ENCODE peak calls at places on chromosomes 5 and 9, in four cellular contexts. R is K562, C is GM12878, U is IMR-90. H is an unnamed sample.

GRCh38 chr9:113682297-113682771 is 193.8 kb upstream of the ZNF618 start:
- DNase-seq in R (peak; percentile 60), C (no peak), U (peak; percentile 90), H (peak; percentile 85)

GRCh38 chr9:134378901-134379338 is 52.7 kb downstream of the RXRA start:
- DNase-seq in R (peak; percentile 26), C (no peak), U (peak; percentile 44), H (no peak)

GRCh38 chr9:93132946-93133640 is 958 bp downstream of the NINJ1 start:
- DNase-seq in R (no peak), C (no peak), U (no peak), H (peak; percentile 57)

GRCh38 chr5:68384936-68385594 is 169.5 kb downstream of the PIK3R1 start:
- DNase-seq in R (no peak), C (no peak), U (no peak), H (peak; percentile 8)

GRCh38 chr9:119938871-119939270 is 569.6 kb upstream of the BRINP1 start:
- DNase-seq in R (no peak), C (no peak), U (no peak), H (no peak)

GRCh38 chr5:154467655-154468354 is 10.2 kb downstream of the HAND1 start:
- DNase-seq in R (peak; percentile 88), C (peak; percentile 42), U (peak; percentile 53), H (peak; percentile 56)

GRCh38 chr5:39420482-39421145 is 4.2 kb downstream of the DAB2 start:
- DNase-seq in R (no peak), C (no peak), U (peak; percentile 71), H (peak; percentile 62)

GRCh38 chr9:113467183-113467582 is 3.7 kb downstream of the RGS3 start:
- DNase-seq in R (no peak), C (no peak), U (no peak), H (no peak)

GRCh38 chr5:143557061-143557818 is 153.8 kb upstream of the NR3C1 start:
- DNase-seq in R (no peak), C (peak; percentile 11), U (peak; percentile 94), H (no peak)

GRCh38 chr5:170623576-170624181 is 119.9 kb downstream of the KCNIP1 start:
- DNase-seq in R (peak; percentile 55), C (no peak), U (peak; percentile 52), H (peak; percentile 61)

GRCh38 chr9:36470891-36471290 is 70.8 kb upstream of the RNF38 start:
- DNase-seq in R (no peak), C (peak; percentile 67), U (peak; percentile 71), H (peak; percentile 65)

GRCh38 chr5:168301593-168302388 is 10.3 kb downstream of the WWC1 start:
- DNase-seq in R (no peak), C (no peak), U (no peak), H (no peak)

GRCh38 chr5:168303398-168304020 is 12.1 kb downstream of the WWC1 start:
- DNase-seq in R (no peak), C (no peak), U (no peak), H (no peak)

GRCh38 chr5:168304349-168304748 is 12.9 kb downstream of the WWC1 start:
- DNase-seq in R (no peak), C (no peak), U (no peak), H (no peak)

GRCh38 chr5:168300377-168301182 is 9.1 kb downstream of the WWC1 start:
- DNase-seq in R (no peak), C (no peak), U (no peak), H (no peak)

GRCh38 chr5:168302785-168303184 is 11.3 kb downstream of the WWC1 start:
- DNase-seq in R (no peak), C (no peak), U (peak; percentile 81), H (no peak)
- TF ChIP-seq FOS in R (no peak), C (no peak), U (no peak), H (no peak)

DNA sequence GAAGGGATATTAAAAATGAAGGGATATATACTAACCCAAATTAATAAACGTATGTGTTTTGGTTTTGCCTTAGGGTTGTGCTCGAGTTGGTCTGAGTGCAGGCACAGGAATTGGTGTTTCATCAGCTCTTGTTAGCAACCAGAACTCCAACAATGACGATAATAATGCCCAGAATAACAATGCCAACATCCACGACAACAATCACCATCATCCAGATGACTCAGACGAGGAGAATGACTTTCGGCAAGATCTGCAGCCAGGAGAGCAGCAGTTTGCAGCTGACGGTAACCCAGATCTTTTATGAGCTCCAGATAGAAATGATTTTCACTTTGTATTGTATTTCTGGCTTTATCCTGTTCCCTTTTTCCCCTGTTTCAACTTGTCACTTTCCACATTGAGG is 33.2 kb downstream of the FBXO38 start:
- DNase-seq in R (no peak), C (no peak), U (no peak), H (peak; percentile 97)
- H3K4me2 ChIP-seq in R (no peak overlapping the region), C (no peak overlapping the region), U (no peak overlapping the region), H (peak overlapping the region; percentile 67)

DNA sequence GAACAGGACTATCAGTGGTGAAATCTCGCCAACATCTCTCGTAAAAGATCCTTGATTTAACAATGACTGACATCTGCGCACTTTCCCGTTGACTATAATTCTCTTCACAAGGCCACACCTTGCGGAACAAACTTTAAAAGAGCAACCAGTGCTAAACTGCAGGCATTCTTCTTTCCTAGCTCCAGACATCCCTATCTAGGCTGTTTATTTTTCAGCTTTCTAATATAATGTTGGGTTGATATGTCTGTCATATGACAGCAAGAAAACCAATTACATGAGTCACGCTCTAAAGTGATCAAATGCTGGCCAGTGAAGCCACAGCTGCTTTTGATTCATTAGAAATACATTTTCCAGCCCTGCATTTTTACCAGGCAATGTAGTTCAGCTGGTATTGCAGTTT is 162.5 kb downstream of the ELAVL2 start:
- DNase-seq in R (no peak), C (no peak), U (no peak), H (no peak)
- TF ChIP-seq FOS in R (no peak), C (no peak), U (no peak), H (no peak)

DNA sequence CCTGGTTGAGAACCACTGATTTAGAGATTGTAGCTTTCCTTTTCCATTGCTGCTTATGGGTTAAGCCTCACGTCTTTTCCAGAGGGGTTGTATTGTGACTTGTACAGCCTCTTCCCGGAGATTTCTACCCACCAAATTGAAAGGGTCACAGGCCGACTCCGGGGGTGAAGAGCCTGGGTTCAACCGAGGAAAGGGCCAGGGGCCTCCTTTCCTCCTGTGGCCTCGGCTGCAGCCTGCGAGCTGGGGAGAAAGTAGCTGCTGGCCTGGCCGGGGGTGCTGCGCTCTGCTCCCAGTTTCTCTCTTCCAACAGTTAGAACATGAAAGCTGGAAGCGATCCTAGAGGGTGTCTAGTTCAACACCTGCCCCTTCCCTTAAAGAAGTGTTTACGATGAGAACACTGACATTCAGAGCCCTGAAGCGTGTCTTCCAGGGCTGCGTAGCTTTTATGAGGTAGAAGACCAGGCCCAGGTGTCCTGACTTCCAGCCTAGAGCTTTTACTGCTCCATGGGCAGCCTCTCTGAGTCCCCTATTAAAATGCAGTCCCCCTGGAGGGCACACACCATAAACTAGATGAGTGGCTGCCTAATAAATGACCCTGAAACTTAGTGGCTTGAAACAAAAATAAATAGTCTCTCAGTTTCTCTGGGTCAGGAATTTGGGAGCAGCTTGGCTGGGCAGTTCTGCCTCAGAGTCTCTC is 56.9 kb downstream of the ACER2 start:
- DNase-seq in R (no peak), C (no peak), U (no peak), H (no peak)
- H3K4me2 ChIP-seq in R (no peak overlapping the region), C (no peak overlapping the region), U (no peak overlapping the region), H (no peak overlapping the region)

GRCh38 chr5:164481270-164481669 is 975.9 kb downstream of the MAT2B start:
- DNase-seq in R (no peak), C (no peak), U (no peak), H (no peak)

GRCh38 chr5:164472150-164472549 is 966.7 kb downstream of the MAT2B start:
- DNase-seq in R (no peak), C (no peak), U (no peak), H (no peak)

GRCh38 chr5:164475339-164475977 is 970.0 kb downstream of the MAT2B start:
- DNase-seq in R (peak; percentile 18), C (no peak), U (peak; percentile 56), H (peak; percentile 47)
- TF ChIP-seq FOS in R (no peak), C (no peak), U (no peak), H (no peak)

DNA sequence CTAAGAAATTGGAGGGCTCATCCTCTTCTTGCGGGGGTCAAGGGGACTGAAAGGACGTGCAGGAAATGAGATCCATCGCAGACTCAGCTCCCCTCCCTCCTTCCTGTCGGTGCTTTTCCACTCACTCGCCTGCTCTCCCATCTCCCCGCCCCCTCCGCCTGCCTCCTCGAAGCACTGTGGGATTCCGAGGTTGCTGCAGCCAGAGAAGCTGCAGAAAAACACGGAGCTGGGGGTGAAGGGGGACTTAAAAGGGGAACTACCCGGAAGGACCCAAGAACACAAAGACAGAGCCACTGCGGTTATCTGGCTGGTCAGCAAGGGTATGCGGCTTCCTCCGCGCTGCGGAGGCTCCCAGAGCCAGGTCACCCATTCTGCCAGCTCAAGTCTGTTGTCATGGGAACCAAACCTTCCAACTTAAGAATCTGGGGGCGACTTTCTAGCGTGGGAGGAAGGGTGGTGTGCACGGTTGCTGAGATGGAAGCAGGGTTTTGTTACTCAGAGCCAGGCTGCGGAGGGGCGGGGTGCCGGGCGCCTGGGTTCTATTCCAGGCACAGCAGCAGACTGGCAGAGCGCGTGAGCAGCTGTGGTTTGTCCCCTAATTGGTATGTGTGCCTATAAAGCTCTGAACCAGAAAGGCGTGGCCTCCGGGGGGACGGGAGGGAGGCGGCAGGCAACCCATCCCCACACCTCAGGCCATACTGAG is 24.9 kb downstream of the PCDHGC5 start:
- DNase-seq in R (no peak), C (peak; percentile 75), U (peak; percentile 87), H (peak; percentile 80)
- H3K4me2 ChIP-seq in R (no peak overlapping the region), C (peak overlapping the region; percentile 89), U (peak overlapping the region; percentile 86), H (peak overlapping the region; percentile 71)

DNA sequence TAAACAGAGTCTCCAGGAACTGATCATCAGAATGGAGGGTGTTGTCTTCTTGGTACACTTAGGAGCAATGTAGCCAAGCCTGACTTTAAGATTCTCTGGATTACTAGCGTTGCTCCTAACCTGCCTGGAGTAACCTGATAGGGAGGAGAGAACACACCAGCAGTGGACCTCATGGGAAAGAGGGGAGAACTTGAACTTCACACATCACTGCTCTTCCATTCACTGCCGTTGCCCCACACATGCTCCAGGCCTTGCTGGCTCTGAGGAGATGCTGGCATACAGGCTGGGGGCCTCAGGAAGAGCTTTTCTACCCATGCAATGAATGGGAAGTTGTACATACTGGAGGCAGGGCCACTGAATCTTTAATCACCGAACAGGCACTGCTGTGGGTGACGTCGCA is 60.3 kb upstream of the ADAMTS16 start:
- DNase-seq in R (no peak), C (no peak), U (no peak), H (no peak)
- TF ChIP-seq FOS in R (no peak), C (no peak), U (no peak), H (no peak)

DNA sequence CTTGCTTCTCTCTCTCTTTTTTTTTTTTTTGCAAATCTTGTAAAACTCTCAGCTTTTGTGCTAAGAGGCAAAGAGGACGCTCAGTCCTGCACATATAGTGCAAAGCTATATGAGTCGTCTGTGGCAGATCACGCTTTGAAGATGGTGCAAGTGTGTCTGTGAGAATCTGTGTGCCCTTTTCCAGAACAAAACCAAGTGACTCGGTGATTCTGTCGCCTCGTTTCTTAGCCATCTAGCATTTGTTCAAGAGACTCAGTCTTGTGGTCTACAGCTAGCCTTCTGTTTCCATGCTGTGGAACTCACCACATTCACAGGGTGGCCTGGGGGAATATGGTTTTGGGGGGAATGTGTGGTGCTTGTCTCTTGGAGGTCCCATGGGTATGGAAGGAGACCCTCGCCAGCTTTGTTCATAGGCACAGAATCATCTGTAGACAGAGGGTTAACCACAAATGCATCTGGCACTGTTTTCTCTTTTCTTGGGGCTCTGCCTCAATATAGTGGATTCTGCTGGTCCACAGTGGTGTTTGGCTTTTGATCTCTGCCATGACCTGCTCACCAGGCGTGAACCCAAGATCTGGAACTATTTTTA is 82.1 kb downstream of the C9orf152 start:
- DNase-seq in R (no peak), C (no peak), U (peak; percentile 41), H (no peak)
- H3K4me2 ChIP-seq in R (no peak overlapping the region), C (peak overlapping the region; percentile 77), U (peak overlapping the region; percentile 79), H (peak overlapping the region; percentile 48)

H was measured in endothelial cell of umbilical vein.